ENCODE peak calls at places on chromosomes 2 and 18, in five cellular contexts. One of them, this sample, is unnamed.

GRCh38 chr2:26997394-26997793 is 27.0 kb downstream of the MAPRE3 start:
- DNase-seq in epithelial cell of esophagus: no peak
- DNase-seq in endodermal cell: no peak
- DNase-seq in astrocyte of the spinal cord: no peak
- DNase-seq in right cardiac atrium: no peak
- DNase-seq in this sample: no peak

GRCh38 chr18:13137041-13137938 is 81.3 kb upstream of the LDLRAD4 start:
- DNase-seq in epithelial cell of esophagus: peak
- DNase-seq in endodermal cell: no peak
- DNase-seq in astrocyte of the spinal cord: peak
- DNase-seq in right cardiac atrium: peak
- DNase-seq in this sample: peak

GRCh38 chr18:48997681-48997984 is 46.9 kb upstream of the SMAD7 start:
- DNase-seq in epithelial cell of esophagus: no peak
- DNase-seq in endodermal cell: no peak
- DNase-seq in astrocyte of the spinal cord: no peak
- DNase-seq in right cardiac atrium: peak
- DNase-seq in this sample: no peak

GRCh38 chr18:74402806-74403433 is 54.2 kb downstream of the DIPK1C start:
- DNase-seq in epithelial cell of esophagus: no peak
- DNase-seq in endodermal cell: peak
- DNase-seq in astrocyte of the spinal cord: no peak
- DNase-seq in right cardiac atrium: no peak
- DNase-seq in this sample: peak

GRCh38 chr2:165776013-165776412 is 18.0 kb downstream of the GALNT3 start:
- DNase-seq in epithelial cell of esophagus: no peak
- DNase-seq in endodermal cell: no peak
- DNase-seq in astrocyte of the spinal cord: no peak
- DNase-seq in right cardiac atrium: no peak
- DNase-seq in this sample: no peak

GRCh38 chr2:105258835-105259350 is 17.4 kb downstream of the GPR45 start:
- DNase-seq in epithelial cell of esophagus: no peak
- DNase-seq in endodermal cell: no peak
- DNase-seq in astrocyte of the spinal cord: no peak
- DNase-seq in right cardiac atrium: no peak
- DNase-seq in this sample: no peak

GRCh38 chr2:75556679-75557366 is 3.9 kb downstream of the EVA1A start:
- DNase-seq in epithelial cell of esophagus: no peak
- DNase-seq in endodermal cell: peak
- DNase-seq in astrocyte of the spinal cord: peak
- DNase-seq in right cardiac atrium: no peak
- DNase-seq in this sample: no peak

GRCh38 chr2:233011268-233012190 is 1.5 kb downstream of the NGEF start:
- DNase-seq in epithelial cell of esophagus: no peak
- DNase-seq in endodermal cell: peak
- DNase-seq in astrocyte of the spinal cord: no peak
- DNase-seq in right cardiac atrium: no peak
- DNase-seq in this sample: no peak

GRCh38 chr2:76731157-76731556 is 791.0 kb downstream of the LRRTM4 start:
- DNase-seq in epithelial cell of esophagus: no peak
- DNase-seq in endodermal cell: no peak
- DNase-seq in astrocyte of the spinal cord: no peak
- DNase-seq in right cardiac atrium: no peak
- DNase-seq in this sample: no peak

GRCh38 chr18:13379062-13379800 is 160.7 kb downstream of the LDLRAD4 start:
- DNase-seq in epithelial cell of esophagus: no peak
- DNase-seq in endodermal cell: peak
- DNase-seq in astrocyte of the spinal cord: no peak
- DNase-seq in right cardiac atrium: no peak
- DNase-seq in this sample: no peak

GRCh38 chr2:201984800-201985525 is 48.7 kb upstream of the FZD7 start:
- DNase-seq in epithelial cell of esophagus: peak
- DNase-seq in endodermal cell: no peak
- DNase-seq in astrocyte of the spinal cord: no peak
- DNase-seq in right cardiac atrium: peak
- DNase-seq in this sample: no peak

GRCh38 chr18:74353169-74353775 is 37.6 kb downstream of the C18orf63 start:
- DNase-seq in epithelial cell of esophagus: peak
- DNase-seq in endodermal cell: peak
- DNase-seq in astrocyte of the spinal cord: peak
- DNase-seq in right cardiac atrium: peak
- DNase-seq in this sample: no peak

GRCh38 chr2:127078691-127079270 is 28.2 kb downstream of the BIN1 start:
- DNase-seq in epithelial cell of esophagus: no peak
- DNase-seq in endodermal cell: no peak
- DNase-seq in astrocyte of the spinal cord: no peak
- DNase-seq in right cardiac atrium: no peak
- DNase-seq in this sample: no peak

GRCh38 chr2:25879133-25879730 is 945 bp upstream of the ASXL2 start:
- DNase-seq in epithelial cell of esophagus: peak
- DNase-seq in endodermal cell: no peak
- DNase-seq in astrocyte of the spinal cord: peak
- DNase-seq in right cardiac atrium: no peak
- DNase-seq in this sample: no peak

GRCh38 chr2:69184224-69184623 is 171.2 kb downstream of the ANTXR1 start:
- DNase-seq in epithelial cell of esophagus: peak
- DNase-seq in endodermal cell: no peak
- DNase-seq in astrocyte of the spinal cord: no peak
- DNase-seq in right cardiac atrium: no peak
- DNase-seq in this sample: no peak

GRCh38 chr18:28854964-28855363 is 678.0 kb upstream of the CDH2 start:
- DNase-seq in epithelial cell of esophagus: peak
- DNase-seq in endodermal cell: no peak
- DNase-seq in astrocyte of the spinal cord: no peak
- DNase-seq in right cardiac atrium: no peak
- DNase-seq in this sample: no peak

GRCh38 chr2:8872821-8873432 is 35.5 kb upstream of the KIDINS220 start:
- DNase-seq in epithelial cell of esophagus: peak
- DNase-seq in endodermal cell: no peak
- DNase-seq in astrocyte of the spinal cord: peak
- DNase-seq in right cardiac atrium: no peak
- DNase-seq in this sample: no peak

GRCh38 chr2:39494784-39495251 is 57.7 kb upstream of the MAP4K3 start:
- DNase-seq in epithelial cell of esophagus: peak
- DNase-seq in endodermal cell: peak
- DNase-seq in astrocyte of the spinal cord: peak
- DNase-seq in right cardiac atrium: peak
- DNase-seq in this sample: no peak

GRCh38 chr2:199468561-199469513 is 11.1 kb upstream of the SATB2 start:
- DNase-seq in epithelial cell of esophagus: no peak
- DNase-seq in endodermal cell: peak
- DNase-seq in astrocyte of the spinal cord: no peak
- DNase-seq in right cardiac atrium: no peak
- DNase-seq in this sample: no peak

GRCh38 chr18:76461692-76462325 is 33.2 kb downstream of the ZNF516 start:
- DNase-seq in epithelial cell of esophagus: no peak
- DNase-seq in endodermal cell: no peak
- DNase-seq in astrocyte of the spinal cord: no peak
- DNase-seq in right cardiac atrium: no peak
- DNase-seq in this sample: no peak

GRCh38 chr2:36680012-36680411 is 16.5 kb upstream of the VIT start:
- DNase-seq in epithelial cell of esophagus: no peak
- DNase-seq in endodermal cell: no peak
- DNase-seq in astrocyte of the spinal cord: no peak
- DNase-seq in right cardiac atrium: no peak
- DNase-seq in this sample: no peak

GRCh38 chr18:74234326-74235171 is 57.2 kb downstream of the CYB5A start:
- DNase-seq in epithelial cell of esophagus: peak
- DNase-seq in endodermal cell: no peak
- DNase-seq in astrocyte of the spinal cord: peak
- DNase-seq in right cardiac atrium: peak
- DNase-seq in this sample: no peak

GRCh38 chr2:52710810-52711618 is 1056.6 kb upstream of the CHAC2 start:
- DNase-seq in epithelial cell of esophagus: no peak
- DNase-seq in endodermal cell: no peak
- DNase-seq in astrocyte of the spinal cord: no peak
- DNase-seq in right cardiac atrium: no peak
- DNase-seq in this sample: no peak

GRCh38 chr2:44061469-44061868 is 65.7 kb upstream of the LRPPRC start:
- DNase-seq in epithelial cell of esophagus: no peak
- DNase-seq in endodermal cell: no peak
- DNase-seq in astrocyte of the spinal cord: no peak
- DNase-seq in right cardiac atrium: no peak
- DNase-seq in this sample: no peak

GRCh38 chr2:129050116-129050515 is 731.4 kb upstream of the HS6ST1 start:
- DNase-seq in epithelial cell of esophagus: no peak
- DNase-seq in endodermal cell: peak
- DNase-seq in astrocyte of the spinal cord: no peak
- DNase-seq in right cardiac atrium: no peak
- DNase-seq in this sample: no peak

GRCh38 chr2:240585101-240585500 is 1.4 kb upstream of the CAPN10 start:
- DNase-seq in epithelial cell of esophagus: no peak
- DNase-seq in endodermal cell: no peak
- DNase-seq in astrocyte of the spinal cord: no peak
- DNase-seq in right cardiac atrium: no peak
- DNase-seq in this sample: peak

GRCh38 chr2:240585681-240586197 is 795 bp upstream of the CAPN10 start:
- DNase-seq in epithelial cell of esophagus: no peak
- DNase-seq in endodermal cell: no peak
- DNase-seq in astrocyte of the spinal cord: no peak
- DNase-seq in right cardiac atrium: no peak
- DNase-seq in this sample: peak

GRCh38 chr2:240583774-240584173 is 2.8 kb upstream of the CAPN10 start:
- DNase-seq in epithelial cell of esophagus: no peak
- DNase-seq in endodermal cell: no peak
- DNase-seq in astrocyte of the spinal cord: no peak
- DNase-seq in right cardiac atrium: no peak
- DNase-seq in this sample: no peak

GRCh38 chr2:240582781-240583180 is 3.8 kb upstream of the CAPN10 start:
- DNase-seq in epithelial cell of esophagus: no peak
- DNase-seq in endodermal cell: no peak
- DNase-seq in astrocyte of the spinal cord: no peak
- DNase-seq in right cardiac atrium: no peak
- DNase-seq in this sample: no peak

GRCh38 chr2:240584486-240585031 is 2.0 kb upstream of the CAPN10 start:
- DNase-seq in epithelial cell of esophagus: peak
- DNase-seq in endodermal cell: peak
- DNase-seq in astrocyte of the spinal cord: no peak
- DNase-seq in right cardiac atrium: no peak
- DNase-seq in this sample: peak
- H3K4me3 ChIP-seq in epithelial cell of esophagus: peak
- H3K4me3 ChIP-seq in endodermal cell: peak
- H3K4me3 ChIP-seq in astrocyte of the spinal cord: no peak
- H3K4me3 ChIP-seq in right cardiac atrium: no peak
- H3K4me3 ChIP-seq in this sample: peak

DNA sequence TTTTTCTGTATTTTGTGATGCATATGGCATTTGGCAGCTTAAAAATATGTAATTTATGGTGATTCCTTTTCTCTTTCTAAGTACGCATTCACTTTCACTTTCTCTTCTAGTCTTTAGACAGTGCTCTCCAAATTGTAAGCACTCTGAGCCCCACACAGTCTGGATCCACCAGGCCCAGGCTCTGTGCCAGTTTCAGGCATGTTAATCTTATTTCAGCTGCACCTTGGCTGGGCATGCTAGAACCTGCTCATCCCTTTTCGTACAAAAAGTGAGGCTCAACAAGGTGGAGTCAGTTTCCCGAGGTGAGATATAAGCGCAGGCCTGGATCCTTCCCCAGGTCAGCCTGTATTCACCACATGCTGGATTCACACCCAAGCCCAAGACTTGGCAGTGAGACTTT is 203.9 kb downstream of the MTX2 start:
- DNase-seq in epithelial cell of esophagus: peak
- DNase-seq in endodermal cell: no peak
- DNase-seq in astrocyte of the spinal cord: peak
- DNase-seq in right cardiac atrium: no peak
- DNase-seq in this sample: no peak
- H3K4me3 ChIP-seq in epithelial cell of esophagus: peak
- H3K4me3 ChIP-seq in endodermal cell: no peak
- H3K4me3 ChIP-seq in astrocyte of the spinal cord: no peak
- H3K4me3 ChIP-seq in right cardiac atrium: no peak
- H3K4me3 ChIP-seq in this sample: peak

GRCh38 chr2:46705663-46706062 is 209.9 kb downstream of the MCFD2 start:
- DNase-seq in epithelial cell of esophagus: no peak
- DNase-seq in endodermal cell: no peak
- DNase-seq in astrocyte of the spinal cord: no peak
- DNase-seq in right cardiac atrium: no peak
- DNase-seq in this sample: no peak
- H3K4me3 ChIP-seq in epithelial cell of esophagus: no peak
- H3K4me3 ChIP-seq in endodermal cell: no peak
- H3K4me3 ChIP-seq in astrocyte of the spinal cord: no peak
- H3K4me3 ChIP-seq in right cardiac atrium: no peak
- H3K4me3 ChIP-seq in this sample: no peak

DNA sequence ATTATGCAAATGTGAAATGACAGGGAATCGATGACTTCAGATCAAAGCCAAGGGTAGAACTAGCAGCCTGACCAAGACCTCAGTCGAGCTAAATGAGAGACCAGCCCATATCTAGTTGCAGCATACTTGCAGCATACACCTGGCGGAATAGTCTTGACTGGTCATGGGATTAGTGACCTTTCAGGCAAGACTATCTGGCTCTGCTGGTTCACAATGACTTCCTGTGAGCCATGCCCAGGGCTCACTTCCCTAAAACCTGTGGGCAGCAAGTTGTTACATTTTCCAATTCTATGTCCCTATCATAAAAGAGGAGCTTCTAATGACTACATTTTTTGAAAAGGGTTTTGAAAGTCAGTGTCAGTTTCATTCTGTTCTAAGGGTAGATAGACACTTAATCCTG is 1624.9 kb upstream of the CELF4 start:
- DNase-seq in epithelial cell of esophagus: peak
- DNase-seq in endodermal cell: no peak
- DNase-seq in astrocyte of the spinal cord: no peak
- DNase-seq in right cardiac atrium: no peak
- DNase-seq in this sample: no peak
- H3K4me3 ChIP-seq in epithelial cell of esophagus: no peak
- H3K4me3 ChIP-seq in endodermal cell: no peak
- H3K4me3 ChIP-seq in astrocyte of the spinal cord: no peak
- H3K4me3 ChIP-seq in right cardiac atrium: no peak
- H3K4me3 ChIP-seq in this sample: no peak

GRCh38 chr2:24007693-24008092 is 2.2 kb upstream of the MFSD2B start:
- DNase-seq in epithelial cell of esophagus: no peak
- DNase-seq in endodermal cell: no peak
- DNase-seq in astrocyte of the spinal cord: no peak
- DNase-seq in right cardiac atrium: no peak
- DNase-seq in this sample: no peak

GRCh38 chr2:24008672-24009366 is 1.1 kb upstream of the MFSD2B start:
- DNase-seq in epithelial cell of esophagus: no peak
- DNase-seq in endodermal cell: no peak
- DNase-seq in astrocyte of the spinal cord: no peak
- DNase-seq in right cardiac atrium: no peak
- DNase-seq in this sample: no peak

GRCh38 chr2:24009680-24010476 is at the start of gene MFSD2B:
- DNase-seq in epithelial cell of esophagus: no peak
- DNase-seq in endodermal cell: peak
- DNase-seq in astrocyte of the spinal cord: no peak
- DNase-seq in right cardiac atrium: no peak
- DNase-seq in this sample: no peak

GRCh38 chr2:24010477-24011277 is 792 bp downstream of the MFSD2B start:
- DNase-seq in epithelial cell of esophagus: no peak
- DNase-seq in endodermal cell: peak
- DNase-seq in astrocyte of the spinal cord: no peak
- DNase-seq in right cardiac atrium: no peak
- DNase-seq in this sample: no peak

GRCh38 chr2:24009367-24009679 is 562 bp upstream of the MFSD2B start:
- DNase-seq in epithelial cell of esophagus: no peak
- DNase-seq in endodermal cell: no peak
- DNase-seq in astrocyte of the spinal cord: no peak
- DNase-seq in right cardiac atrium: no peak
- DNase-seq in this sample: no peak
- H3K4me3 ChIP-seq in epithelial cell of esophagus: peak
- H3K4me3 ChIP-seq in endodermal cell: peak
- H3K4me3 ChIP-seq in astrocyte of the spinal cord: peak
- H3K4me3 ChIP-seq in right cardiac atrium: peak
- H3K4me3 ChIP-seq in this sample: no peak